ENCODE peak calls at places on chromosomes 16 and 17, in five cellular contexts. I is pancreas, X is brain microvascular endothelial cell, U is AG10803, C is naive B cell. G is an unnamed sample.

GRCh38 chr17:82056729-82057621 is 5.3 kb downstream of the GPS1 start:
- DNase-seq in U (no peak), X (no peak), I (no peak), C (no peak), G (no peak)

GRCh38 chr16:12150600-12150999 is 174.1 kb downstream of the SNX29 start:
- DNase-seq in X (no peak), C (no peak), I (no peak), U (no peak), G (no peak)

GRCh38 chr16:58638148-58639036 is 8.8 kb upstream of the CNOT1 start:
- DNase-seq in I (no peak), C (no peak), U (peak; percentile 92), X (peak; percentile 66), G (peak; percentile 77)

GRCh38 chr16:56889206-56889605 is 24.2 kb downstream of the SLC12A3 start:
- DNase-seq in C (no peak), X (no peak), I (no peak), U (no peak), G (no peak)

GRCh38 chr17:80029235-80029974 is 6.3 kb downstream of the TBC1D16 start:
- DNase-seq in X (peak; percentile 47), C (no peak), I (peak; percentile 91), U (peak; percentile 90), G (peak; percentile 92)

GRCh38 chr16:55033225-55034156 is 102.8 kb downstream of the IRX5 start:
- DNase-seq in U (no peak), I (no peak), C (no peak), X (no peak), G (no peak)

GRCh38 chr17:1372618-1373017 is 27.4 kb downstream of the YWHAE start:
- DNase-seq in U (no peak), X (no peak), C (no peak), I (no peak), G (no peak)

GRCh38 chr17:78396436-78397335 is 18.2 kb downstream of the PGS1 start:
- DNase-seq in X (peak; percentile 57), C (no peak), I (peak; percentile 52), U (no peak), G (peak; percentile 91)

GRCh38 chr17:3838206-3838605 is 7.8 kb downstream of the NCBP3 start:
- DNase-seq in C (no peak), U (no peak), I (peak; percentile 78), X (no peak), G (no peak)

GRCh38 chr17:82367724-82368524 is 3.6 kb upstream of the UTS2R start:
- DNase-seq in I (no peak), X (no peak), C (no peak), U (no peak), G (no peak)

GRCh38 chr16:6335072-6335471 is 997.6 kb upstream of the RBFOX1 start:
- DNase-seq in X (peak; percentile 23), I (no peak), U (no peak), C (no peak), G (no peak)

GRCh38 chr16:4918790-4919210 is 18.1 kb downstream of the PPL start:
- DNase-seq in C (no peak), X (no peak), U (no peak), I (no peak), G (no peak)

GRCh38 chr16:29820271-29820701 is at the start of gene MVP:
- DNase-seq in U (peak; percentile 70), X (peak; percentile 32), C (peak; percentile 47), I (peak; percentile 77), G (peak; percentile 76)

GRCh38 chr16:85424260-85425060 is 188.7 kb upstream of the GSE1 start:
- DNase-seq in C (no peak), U (no peak), I (no peak), X (no peak), G (peak; percentile 42)

G was measured in left lobe of liver.